ENCODE peak calls at places on chromosomes 5 and 9, in seven cellular contexts. Z, G, M, K, V, A and F are unnamed samples.

GRCh38 chr5:76386360-76386759 is 16.7 kb upstream of the IQGAP2 start:
- DNase-seq in V (no peak), G (no peak), Z (no peak), A (no peak), K (peak; percentile 96), M (no peak), F (no peak)

GRCh38 chr5:156383510-156383909 is 56.5 kb downstream of the SGCD start:
- DNase-seq in K (no peak), Z (no peak), M (no peak), A (peak; percentile 90), V (peak; percentile 90), G (no peak), F (peak; percentile 17)

GRCh38 chr5:179331591-179331990 is 13.7 kb downstream of the ADAMTS2 start:
- DNase-seq in V (no peak), K (no peak), A (no peak), G (no peak), Z (no peak), M (no peak), F (no peak)

GRCh38 chr5:52709171-52709925 is 78.4 kb upstream of the ITGA1 start:
- DNase-seq in M (peak; percentile 85), Z (no peak), V (peak; percentile 42), G (no peak), A (peak; percentile 56), K (no peak), F (peak; percentile 35)

GRCh38 chr5:177403826-177404640 is 3.6 kb upstream of the PFN3 start:
- DNase-seq in V (peak; percentile 75), A (peak; percentile 93), K (peak; percentile 85), M (peak; percentile 87), G (peak; percentile 85), Z (peak; percentile 33), F (peak; percentile 75)

GRCh38 chr9:13941686-13942085 is 372.3 kb downstream of the NFIB start:
- DNase-seq in A (peak; percentile 61), V (peak; percentile 6), G (no peak), M (peak; percentile 4), Z (no peak), K (no peak), F (no peak)

GRCh38 chr5:41240985-41241384 is 27.7 kb upstream of the C6 start:
- DNase-seq in V (no peak), Z (no peak), M (no peak), A (no peak), K (no peak), G (no peak), F (no peak)

GRCh38 chr5:98065261-98065909 is 708.1 kb upstream of the RGMB start:
- DNase-seq in K (no peak), Z (no peak), G (no peak), M (peak; percentile 3), A (no peak), V (peak; percentile 52), F (no peak)

GRCh38 chr5:154479944-154480750 is 2.1 kb upstream of the HAND1 start:
- DNase-seq in A (no peak), G (no peak), M (no peak), V (no peak), K (no peak), Z (no peak), F (no peak)

GRCh38 chr9:8622222-8622802 is 822.7 kb upstream of the DMAC1 start:
- DNase-seq in Z (no peak), V (no peak), A (no peak), K (no peak), M (no peak), G (no peak), F (no peak)

GRCh38 chr5:41641621-41642020 is 131.2 kb upstream of the PLCXD3 start:
- DNase-seq in K (no peak), M (peak; percentile 36), A (peak; percentile 42), Z (no peak), V (peak; percentile 16), G (no peak), F (peak; percentile 67)

GRCh38 chr5:89246252-89246651 is 363.3 kb upstream of the MEF2C start:
- DNase-seq in G (no peak), K (no peak), V (peak; percentile 17), Z (no peak), M (peak; percentile 23), A (peak; percentile 15), F (no peak)

GRCh38 chr5:133341296-133341695 is 271.0 kb downstream of the FSTL4 start:
- DNase-seq in G (no peak), K (no peak), V (no peak), M (no peak), A (no peak), Z (no peak), F (no peak)